ENCODE peak calls at places on chromosomes 7 and 10, in five cellular contexts. O is heart left ventricle; R is natural killer cell treated with Interleukin-12 subunit alpha and Interleukin-12 subunit beta and Interleukin-15 and Interleukin-18, amount 100 ng/mL, for 72 hours; W is myocyte; K is dorsolateral prefrontal cortex. M is an unnamed sample.

GRCh38 chr10:100008142-100008522 is 1.6 kb downstream of the DNMBP start:
- DNase-seq in O (no peak), R (no peak), W (no peak), K (no peak), M (peak)

GRCh38 chr10:33913194-33913593 is 578.7 kb upstream of the NRP1 start:
- DNase-seq in O (no peak), R (no peak), W (no peak), K (no peak), M (peak)

GRCh38 chr7:47551550-47552121 is 30.3 kb downstream of the TNS3 start:
- DNase-seq in O (peak), R (no peak), W (no peak), K (peak), M (no peak)

GRCh38 chr10:69348824-69349541 is 67.7 kb downstream of the TACR2 start:
- DNase-seq in O (peak), R (no peak), W (peak), K (no peak), M (peak)

GRCh38 chr10:117552156-117552620 is 9.6 kb downstream of the EMX2 start:
- DNase-seq in O (no peak), R (no peak), W (no peak), K (no peak), M (no peak)

GRCh38 chr10:17428096-17428615 is 26.2 kb downstream of the ST8SIA6 start:
- DNase-seq in O (no peak), R (no peak), W (no peak), K (no peak), M (no peak)

GRCh38 chr10:34343764-34344163 is 471.3 kb downstream of the PARD3 start:
- DNase-seq in O (no peak), R (no peak), W (no peak), K (no peak), M (peak)

GRCh38 chr7:28790467-28790866 is 167.7 kb downstream of the TRIL start:
- DNase-seq in O (no peak), R (no peak), W (no peak), K (no peak), M (no peak)

GRCh38 chr7:47982610-47983009 is 3.2 kb upstream of the HUS1 start:
- DNase-seq in O (no peak), R (no peak), W (no peak), K (no peak), M (no peak)

GRCh38 chr7:4204530-4205165 is 477.4 kb upstream of the FOXK1 start:
- DNase-seq in O (no peak), R (no peak), W (no peak), K (no peak), M (no peak)

GRCh38 chr7:87225696-87226095 is 6.2 kb upstream of the TMEM243 start:
- DNase-seq in O (no peak), R (no peak), W (no peak), K (no peak), M (peak)

GRCh38 chr7:80014507-80014906 is 120.1 kb upstream of the GNAI1 start:
- DNase-seq in O (no peak), R (no peak), W (peak), K (no peak), M (peak)

GRCh38 chr10:3853547-3853989 is 68.6 kb upstream of the KLF6 start:
- DNase-seq in O (no peak), R (no peak), W (no peak), K (no peak), M (no peak)

GRCh38 chr10:102399217-102400021 is 3.9 kb downstream of the NFKB2 start:
- DNase-seq in O (peak), R (peak), W (peak), K (peak), M (peak)

GRCh38 chr10:44281662-44282061 is 103.2 kb downstream of the CXCL12 start:
- DNase-seq in O (no peak), R (no peak), W (no peak), K (no peak), M (no peak)

GRCh38 chr10:78202386-78202785 is 168.7 kb downstream of the RPS24 start:
- DNase-seq in O (no peak), R (no peak), W (no peak), K (no peak), M (no peak)